ENCODE peak calls at places on chromosomes 12 and 14, in five cellular contexts. U is Caco-2; A is skeletal muscle cell; O is effector memory CD4-positive, alpha-beta T cell; S is fibroblast of lung. P is an unnamed sample.

GRCh38 chr14:86003998-86004397 is 474.1 kb downstream of the FLRT2 start:
- DNase-seq in U (no peak), A (no peak), O (no peak), S (peak), P (no peak)

GRCh38 chr12:40015360-40015759 is 90.5 kb downstream of the SLC2A13 start:
- DNase-seq in U (no peak), A (no peak), O (no peak), S (no peak), P (no peak)

GRCh38 chr14:23141706-23142467 is 22.8 kb upstream of the CEBPE start:
- DNase-seq in U (peak), A (no peak), O (no peak), S (peak), P (no peak)

GRCh38 chr12:69066420-69067373 is 133.7 kb upstream of the CPM start:
- DNase-seq in U (no peak), A (no peak), O (no peak), S (no peak), P (peak)

GRCh38 chr12:96192926-96193573 is 1.1 kb upstream of the ELK3 start:
- DNase-seq in U (no peak), A (no peak), O (no peak), S (no peak), P (no peak)

GRCh38 chr12:128817115-128818015 is 6.4 kb downstream of the SLC15A4 start:
- DNase-seq in U (no peak), A (peak), O (no peak), S (peak), P (peak)

GRCh38 chr12:15244341-15244740 is 23.1 kb upstream of the RERG start:
- DNase-seq in U (no peak), A (no peak), O (no peak), S (peak), P (no peak)

GRCh38 chr12:88432536-88433462 is 147.5 kb downstream of the KITLG start:
- DNase-seq in U (no peak), A (no peak), O (no peak), S (peak), P (no peak)

GRCh38 chr12:56565510-56566101 is 44.0 kb downstream of the RBMS2 start:
- DNase-seq in U (peak), A (peak), O (no peak), S (peak), P (peak)

GRCh38 chr14:38040411-38040810 is 167.3 kb upstream of the SSTR1 start:
- DNase-seq in U (no peak), A (no peak), O (no peak), S (no peak), P (no peak)

GRCh38 chr12:57042695-57043094 is 7.2 kb downstream of the MYO1A start:
- DNase-seq in U (no peak), A (no peak), O (no peak), S (no peak), P (no peak)

GRCh38 chr12:32821293-32822089 is 65.8 kb upstream of the YARS2 start:
- DNase-seq in U (no peak), A (no peak), O (no peak), S (no peak), P (no peak)

GRCh38 chr12:32819424-32819823 is 63.7 kb upstream of the YARS2 start:
- DNase-seq in U (no peak), A (no peak), O (no peak), S (no peak), P (no peak)

GRCh38 chr12:32824596-32824995 is 68.9 kb upstream of the YARS2 start:
- DNase-seq in U (no peak), A (no peak), O (no peak), S (no peak), P (no peak)

GRCh38 chr12:32822344-32822743 is 66.6 kb upstream of the YARS2 start:
- DNase-seq in U (no peak), A (no peak), O (no peak), S (no peak), P (no peak)

DNA sequence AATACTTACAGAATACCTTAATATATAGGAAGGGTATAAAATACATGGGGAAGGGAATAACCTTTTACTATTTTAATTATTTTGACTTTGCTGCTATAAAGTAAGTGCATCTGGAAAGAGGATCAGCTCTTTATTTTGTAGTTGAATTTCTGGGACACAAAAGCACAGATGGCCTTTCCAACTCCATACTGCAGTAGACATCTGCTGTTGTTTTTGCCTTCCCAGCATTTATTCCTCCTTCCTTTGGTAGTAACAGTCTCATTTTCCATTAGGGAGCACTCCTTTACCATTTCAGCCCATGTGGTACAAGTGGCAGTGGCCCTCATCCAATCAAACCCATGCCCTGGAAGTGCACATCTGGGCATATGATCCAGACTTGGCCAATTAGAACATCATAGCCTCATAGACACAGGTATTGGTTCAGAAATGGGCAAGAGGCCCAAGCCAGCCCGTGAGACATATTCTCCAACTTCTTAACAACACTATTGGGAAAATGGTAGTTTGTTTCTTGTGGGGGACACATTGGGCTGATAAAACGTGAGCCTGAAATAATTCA is 64.8 kb upstream of the YARS2 start:
- DNase-seq in U (no peak), A (no peak), O (no peak), S (no peak), P (no peak)
- H3K4me3 ChIP-seq in U (no peak), A (no peak), O (no peak), S (no peak), P (no peak)

DNA sequence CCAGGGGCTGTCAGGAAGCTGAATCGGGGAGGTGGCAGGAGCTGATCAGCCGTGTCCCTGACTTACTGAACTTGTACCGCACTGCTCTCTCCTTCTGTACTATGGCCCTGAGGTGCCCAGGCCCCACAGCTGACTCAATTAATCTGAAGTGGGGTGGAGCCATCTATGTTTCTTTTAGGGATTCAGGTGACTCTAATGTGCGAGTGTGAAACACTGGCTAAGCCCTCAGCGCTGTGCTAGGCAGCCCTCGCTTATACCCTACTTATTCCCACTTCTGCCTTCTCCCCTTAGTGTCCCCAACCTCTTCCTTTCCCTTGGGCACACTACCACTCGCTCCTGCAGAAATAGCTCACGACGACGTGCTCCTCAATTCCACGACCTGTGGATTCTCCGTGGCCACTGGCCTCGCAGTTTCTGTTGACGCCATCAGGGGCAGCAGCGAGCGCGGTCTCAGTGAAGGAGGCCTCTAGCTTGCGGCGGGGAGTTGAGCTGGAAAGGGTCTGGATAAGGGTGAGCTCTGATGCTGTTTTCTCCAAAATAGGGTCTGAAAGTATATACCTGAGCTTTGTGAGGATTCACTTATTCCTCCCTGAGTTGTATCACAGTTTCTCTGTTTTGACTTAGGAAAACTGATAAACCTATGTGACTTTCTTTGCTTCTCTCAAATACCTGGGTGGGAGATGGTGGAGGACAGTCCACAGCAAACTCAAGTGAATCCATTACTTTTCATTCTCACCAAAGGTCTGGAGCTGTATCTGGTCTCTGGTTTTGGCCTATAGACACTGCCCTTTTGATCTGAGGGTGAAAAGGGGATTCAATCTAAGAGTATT is 167.6 kb downstream of the SLC41A2 start:
- DNase-seq in U (peak), A (no peak), O (peak), S (peak), P (peak)
- H3K4me3 ChIP-seq in U (no peak), A (no peak), O (no peak), S (no peak), P (no peak)

GRCh38 chr12:21439347-21439746 is 1.9 kb downstream of the PYROXD1 start:
- DNase-seq in U (no peak), A (no peak), O (no peak), S (no peak), P (no peak)
- H3K4me3 ChIP-seq in U (no peak), A (no peak), O (peak), S (no peak), P (no peak)

GRCh38 chr14:52551205-52551604 is 1.1 kb downstream of the TXNDC16 start:
- DNase-seq in U (no peak), A (no peak), O (no peak), S (no peak), P (no peak)
- H3K4me3 ChIP-seq in U (peak), A (no peak), O (peak), S (peak), P (peak)

GRCh38 chr12:110047297-110047940 is 903 bp downstream of the C12orf76 start:
- DNase-seq in U (no peak), A (no peak), O (no peak), S (no peak), P (no peak)
- H3K4me3 ChIP-seq in U (peak), A (peak), O (peak), S (peak), P (peak)